ENCODE peak calls at places on chromosome 11, in nine cellular contexts. W is astrocyte of the spinal cord, P is transverse colon, R is sigmoid colon, U is body of pancreas, X is tibial artery, V is HFF-Myc, M is uterus, I is cardiac fibroblast. A is an unnamed sample.
A peak's percentile ranks its signal among the peaks of the same experiment; 100 is the strongest.

GRCh38 chr11:127217941-127218615 is 217.5 kb upstream of the KIRREL3 start:
- DNase-seq in W (no peak), M (no peak), R (no peak), P (no peak), V (no peak), X (no peak), U (no peak), I (no peak), A (no peak)

GRCh38 chr11:14336507-14337503 is 22.2 kb downstream of the RRAS2 start:
- DNase-seq in V (peak; percentile 67), U (no peak), X (no peak), M (no peak), P (no peak), W (peak; percentile 92), I (peak; percentile 46), R (no peak), A (no peak)

GRCh38 chr11:86162257-86162656 is 82.3 kb upstream of the EED start:
- DNase-seq in M (peak; percentile 36), P (peak; percentile 27), W (peak; percentile 86), R (peak; percentile 91), V (peak; percentile 71), U (no peak), I (peak; percentile 89), X (peak; percentile 54), A (peak; percentile 8)

GRCh38 chr11:102451041-102451692 is 1.4 kb downstream of the TMEM123 start:
- DNase-seq in M (no peak), X (no peak), P (no peak), V (no peak), W (no peak), U (no peak), I (no peak), R (no peak), A (no peak)

GRCh38 chr11:77124041-77124440 is 4.0 kb upstream of the MYO7A start:
- DNase-seq in V (no peak), W (no peak), U (no peak), R (no peak), M (no peak), X (no peak), P (no peak), I (no peak), A (no peak)

GRCh38 chr11:109422755-109423113 is 744 bp downstream of the C11orf87 start:
- DNase-seq in P (no peak), U (no peak), X (no peak), W (peak; percentile 51), I (peak; percentile 29), R (no peak), M (no peak), V (no peak), A (no peak)

GRCh38 chr11:9150501-9150900 is 59.1 kb upstream of the SCUBE2 start:
- DNase-seq in M (no peak), U (no peak), X (no peak), R (no peak), I (peak; percentile 73), V (no peak), P (no peak), W (peak; percentile 66), A (peak; percentile 57)

GRCh38 chr11:20002312-20003216 is 157.7 kb downstream of the DBX1 start:
- DNase-seq in U (no peak), P (no peak), X (no peak), I (no peak), R (no peak), V (no peak), W (no peak), M (no peak), A (peak; percentile 34)

GRCh38 chr11:9691865-9692264 is 28.0 kb downstream of the SWAP70 start:
- DNase-seq in X (no peak), M (no peak), V (no peak), I (no peak), R (no peak), P (no peak), U (no peak), W (peak; percentile 49), A (no peak)

GRCh38 chr11:1351278-1351937 is 38.3 kb upstream of the BRSK2 start:
- DNase-seq in U (no peak), V (no peak), W (no peak), M (no peak), P (no peak), R (peak; percentile 14), X (no peak), I (no peak), A (no peak)

GRCh38 chr11:33690290-33691050 is 10.2 kb downstream of the C11orf91 start:
- DNase-seq in P (no peak), V (peak; percentile 78), X (peak; percentile 88), M (peak; percentile 76), R (peak; percentile 89), W (peak; percentile 98), I (peak; percentile 94), U (peak; percentile 37), A (no peak)

GRCh38 chr11:70206977-70207376 is 3.9 kb downstream of the FADD start:
- DNase-seq in X (no peak), P (no peak), I (no peak), M (no peak), R (no peak), W (no peak), U (no peak), V (no peak), A (no peak)

GRCh38 chr11:110296226-110297081 is at the start of gene RDX:
- DNase-seq in R (peak; percentile 82), P (peak; percentile 64), U (peak; percentile 70), W (peak; percentile 82), M (peak; percentile 62), X (peak; percentile 59), V (peak; percentile 26), I (peak; percentile 81), A (peak; percentile 97)

GRCh38 chr11:40328890-40329617 is 1130.4 kb downstream of the LRRC4C start:
- DNase-seq in M (no peak), R (peak; percentile 77), X (peak; percentile 51), V (peak; percentile 100), I (peak; percentile 98), U (peak; percentile 43), W (peak; percentile 100), P (peak; percentile 21), A (peak; percentile 80)

GRCh38 chr11:17385926-17386325 is 2.5 kb downstream of the KCNJ11 start:
- DNase-seq in V (no peak), M (no peak), U (no peak), R (no peak), X (no peak), I (no peak), W (no peak), P (no peak), A (no peak)

GRCh38 chr11:61021661-61022212 is 50.3 kb downstream of the CD6 start:
- DNase-seq in M (no peak), P (peak; percentile 75), I (no peak), U (peak; percentile 60), V (no peak), X (no peak), W (no peak), R (peak; percentile 64), A (peak; percentile 58)

DNA sequence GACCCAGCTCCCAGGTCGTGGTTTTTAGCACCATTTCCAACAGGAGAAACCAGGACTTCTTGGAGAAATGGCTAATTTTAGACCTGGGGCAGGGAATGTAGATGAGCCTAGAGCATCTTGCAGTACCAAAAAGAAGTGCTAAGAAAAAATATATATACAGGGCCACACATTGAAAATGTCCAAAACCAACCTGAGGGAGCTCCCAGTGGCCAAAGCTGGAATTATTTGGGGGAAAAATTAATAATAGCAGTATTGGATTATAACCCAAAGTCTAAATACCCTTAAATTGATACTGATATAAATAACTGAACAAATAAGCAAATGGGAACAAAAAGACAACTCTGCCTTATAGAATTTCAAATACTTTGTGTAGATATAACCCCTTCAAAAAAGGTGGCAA is 108.0 kb downstream of the PARVA start:
- DNase-seq in W (no peak), V (no peak), X (no peak), I (no peak), M (no peak), R (no peak), U (no peak), P (no peak), A (no peak)
- TF ChIP-seq CTCF in W (peak; percentile 47), V (peak; percentile 46), X (peak; percentile 28), I (peak; percentile 58), M (peak; percentile 37), R (no peak), U (peak; percentile 32), P (no peak), A (no peak)

GRCh38 chr11:55726715-55727324 is 46.4 kb upstream of the OR5D13 start:
- DNase-seq in U (no peak), I (no peak), M (no peak), R (no peak), P (no peak), W (no peak), X (no peak), V (no peak), A (no peak)
- TF ChIP-seq CTCF in U (no peak), I (no peak), M (no peak), R (no peak), P (no peak), W (no peak), X (no peak), V (no peak), A (no peak)

DNA sequence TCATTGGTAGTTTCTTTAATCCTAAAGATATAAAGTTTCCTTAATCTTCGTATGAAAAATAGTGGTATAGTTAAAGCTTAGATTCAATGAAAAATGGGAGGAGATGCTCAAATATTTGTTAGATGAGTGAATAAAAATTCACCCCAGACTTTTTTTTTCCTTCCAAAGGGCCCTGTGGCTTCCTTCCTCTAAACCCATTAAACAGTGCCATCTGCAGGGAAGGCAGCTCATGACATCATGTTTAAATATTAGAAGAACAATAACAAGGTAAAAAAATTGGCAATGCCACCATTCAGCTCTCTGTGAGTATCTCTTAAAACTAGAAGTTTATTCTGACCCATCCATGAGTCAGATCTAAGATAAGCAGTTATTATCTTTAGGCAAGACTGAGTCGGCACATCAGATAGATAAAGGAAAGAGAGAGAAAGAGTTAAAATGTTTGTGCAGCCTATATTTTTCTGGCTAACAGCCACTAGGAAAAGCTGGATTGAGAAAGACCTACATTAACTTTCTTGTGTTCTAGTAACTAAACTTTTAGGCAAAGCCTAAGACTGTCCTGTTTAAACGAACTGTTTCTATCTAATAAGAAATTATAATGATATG is 19.1 kb upstream of the OOSP1 start:
- DNase-seq in R (no peak), V (no peak), P (peak; percentile 45), M (no peak), I (peak; percentile 55), U (peak; percentile 60), W (peak; percentile 38), X (peak; percentile 23), A (no peak)
- TF ChIP-seq CTCF in R (no peak), V (no peak), P (peak; percentile 43), M (no peak), I (peak; percentile 65), U (peak; percentile 59), W (peak; percentile 48), X (no peak), A (no peak)

DNA sequence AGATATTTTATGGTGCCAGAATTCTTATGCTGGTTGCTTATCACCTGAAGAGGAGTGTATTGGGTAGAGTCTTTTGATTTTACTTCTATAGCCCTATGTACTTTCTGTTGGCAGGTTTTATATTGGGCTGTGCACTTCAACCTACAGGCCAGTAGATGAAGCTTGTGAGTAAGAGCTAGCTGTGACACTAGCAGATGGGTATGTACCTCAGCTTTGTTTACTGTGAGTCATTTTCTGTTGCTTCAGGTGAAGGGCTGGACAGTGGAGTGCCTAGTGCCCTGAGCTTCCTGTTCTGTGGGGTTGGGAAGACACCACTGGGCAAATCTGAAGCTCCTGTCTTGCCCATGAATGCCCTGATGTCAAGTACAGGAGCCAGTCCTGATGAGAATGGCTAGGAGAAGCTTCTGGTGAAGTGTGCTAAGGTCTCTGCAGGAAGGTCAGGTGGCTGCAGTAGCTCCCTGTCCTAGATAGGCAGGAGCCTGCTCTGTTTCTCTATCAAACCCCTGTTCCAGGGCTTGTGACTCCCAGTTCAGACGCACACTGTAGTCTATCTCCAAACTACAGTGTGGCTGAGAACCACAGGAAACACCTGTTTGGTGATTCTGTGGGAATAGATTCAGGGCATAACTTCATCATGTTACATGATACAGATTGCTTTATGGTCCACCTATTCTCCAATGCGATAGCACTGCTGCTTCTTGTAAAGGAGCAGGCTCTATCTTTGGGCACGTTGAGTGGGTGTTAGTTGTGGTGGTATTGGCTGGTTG is 755.7 kb downstream of the KCNA4 start:
- DNase-seq in M (no peak), I (no peak), R (no peak), P (no peak), X (no peak), W (peak; percentile 46), U (no peak), V (no peak), A (no peak)
- TF ChIP-seq CTCF in M (no peak), I (peak; percentile 26), R (no peak), P (no peak), X (no peak), W (no peak), U (no peak), V (no peak), A (no peak)

A was measured in thyroid gland.